ENCODE peak calls at places on chromosomes 13 and 19, in four cellular contexts. K is WERI-Rb-1, I is fibroblast of mammary gland, L is pancreas. F is an unnamed sample.
A peak's percentile ranks its signal among the peaks of the same experiment; 100 is the strongest.

GRCh38 chr13:51683537-51684050 is 99.3 kb downstream of the WDFY2 start:
- DNase-seq in K (no peak), I (no peak), L (no peak), F (no peak)

GRCh38 chr19:40744554-40745401 is 5.5 kb downstream of the ACTMAP start:
- DNase-seq in K (peak; percentile 71), I (no peak), L (no peak), F (no peak)

GRCh38 chr19:3658004-3658822 is 31.6 kb upstream of the CACTIN start:
- DNase-seq in K (peak; percentile 43), I (no peak), L (peak; percentile 76), F (no peak)

GRCh38 chr13:112619730-112620639 is 32.0 kb upstream of the TUBGCP3 start:
- DNase-seq in K (peak; percentile 5), I (peak; percentile 2), L (no peak), F (peak; percentile 25)

GRCh38 chr13:45167611-45168554 is 33.0 kb downstream of the KCTD4 start:
- DNase-seq in K (no peak), I (peak; percentile 38), L (peak; percentile 61), F (no peak)

GRCh38 chr13:46527237-46527636 is 25.7 kb upstream of the LRCH1 start:
- DNase-seq in K (no peak), I (no peak), L (no peak), F (no peak)

GRCh38 chr13:109628251-109628699 is 158.1 kb downstream of the IRS2 start:
- DNase-seq in K (no peak), I (peak; percentile 85), L (no peak), F (peak; percentile 62)

GRCh38 chr13:33490461-33491327 is 205.1 kb upstream of the STARD13 start:
- DNase-seq in K (peak; percentile 9), I (no peak), L (no peak), F (no peak)

GRCh38 chr19:51702103-51702753 is 9.1 kb downstream of the SPACA6 start:
- DNase-seq in K (no peak), I (peak; percentile 62), L (peak; percentile 91), F (peak; percentile 55)

GRCh38 chr19:6020972-6021805 is 43.2 kb upstream of the RANBP3 start:
- DNase-seq in K (no peak), I (no peak), L (peak; percentile 53), F (no peak)

GRCh38 chr19:50155520-50156109 is 7.5 kb downstream of the IZUMO2 start:
- DNase-seq in K (no peak), I (no peak), L (no peak), F (no peak)

GRCh38 chr19:2724148-2724557 is 3.0 kb upstream of the DIRAS1 start:
- DNase-seq in K (no peak), I (no peak), L (no peak), F (no peak)

GRCh38 chr19:35171730-35172129 is 17.2 kb downstream of the FXYD5 start:
- DNase-seq in K (no peak), I (no peak), L (no peak), F (no peak)

GRCh38 chr13:78339927-78340326 is 263.4 kb downstream of the POU4F1 start:
- DNase-seq in K (no peak), I (no peak), L (no peak), F (no peak)

GRCh38 chr19:28468701-28469459 is 744.1 kb downstream of the UQCRFS1 start:
- DNase-seq in K (peak; percentile 24), I (peak; percentile 57), L (peak; percentile 59), F (peak; percentile 39)

GRCh38 chr13:27423333-27423732 is 1.1 kb upstream of the GTF3A start:
- DNase-seq in K (no peak), I (no peak), L (no peak), F (no peak)

GRCh38 chr13:23510544-23510916 is 59.7 kb upstream of the TNFRSF19 start:
- DNase-seq in K (no peak), I (peak; percentile 80), L (no peak), F (no peak)

GRCh38 chr19:6271721-6272410 is 7.9 kb downstream of the MLLT1 start:
- DNase-seq in K (peak; percentile 46), I (peak; percentile 67), L (peak; percentile 83), F (peak; percentile 51)

GRCh38 chr19:18562086-18562485 is 4.4 kb downstream of the KXD1 start:
- DNase-seq in K (no peak), I (peak; percentile 44), L (no peak), F (no peak)

GRCh38 chr13:55664178-55664577 is 1476.5 kb upstream of the PRR20A start:
- DNase-seq in K (no peak), I (no peak), L (no peak), F (no peak)

GRCh38 chr13:55560331-55560730 is 1580.4 kb upstream of the PRR20A start:
- DNase-seq in K (no peak), I (no peak), L (no peak), F (no peak)

GRCh38 chr19:3443840-3444694 is 36.3 kb downstream of the SMIM24 start:
- DNase-seq in K (no peak), I (peak; percentile 44), L (no peak), F (peak; percentile 62)

GRCh38 chr19:2014081-2014693 is 1.3 kb downstream of the BTBD2 start:
- DNase-seq in K (no peak), I (no peak), L (no peak), F (no peak)

GRCh38 chr13:51643882-51644281 is 59.6 kb downstream of the WDFY2 start:
- DNase-seq in K (no peak), I (peak; percentile 95), L (no peak), F (peak; percentile 94)

GRCh38 chr19:50204811-50205675 is 1.6 kb downstream of the MYH14 start:
- DNase-seq in K (no peak), I (no peak), L (peak; percentile 93), F (no peak)

GRCh38 chr19:4097501-4097900 is 26.4 kb downstream of the MAP2K2 start:
- DNase-seq in K (no peak), I (no peak), L (no peak), F (no peak)

GRCh38 chr13:107329991-107330390 is 762.1 kb upstream of the ARGLU1 start:
- DNase-seq in K (no peak), I (no peak), L (no peak), F (peak; percentile 61)

GRCh38 chr13:113297370-113297871 is 382 bp downstream of the LAMP1 start:
- DNase-seq in K (peak; percentile 58), I (peak; percentile 11), L (no peak), F (peak; percentile 4)

GRCh38 chr13:55244991-55245644 is 1895.6 kb upstream of the PRR20A start:
- DNase-seq in K (peak; percentile 9), I (peak; percentile 0), L (no peak), F (no peak)

GRCh38 chr13:50389726-50390125 is 374.5 kb downstream of the KCNRG start:
- DNase-seq in K (peak; percentile 56), I (no peak), L (no peak), F (no peak)

GRCh38 chr19:41746593-41747227 is 8.6 kb upstream of the CEACAM6 start:
- DNase-seq in K (peak; percentile 66), I (peak; percentile 57), L (peak; percentile 62), F (peak; percentile 36)

GRCh38 chr19:47716270-47716937 is 3.2 kb downstream of the EHD2 start:
- DNase-seq in K (no peak), I (no peak), L (no peak), F (no peak)
- H3K4me3 ChIP-seq in K (no peak overlapping the region), I (no peak overlapping the region), L (no peak overlapping the region), F (no peak overlapping the region)

GRCh38 chr19:10587839-10588150 is 683 bp upstream of the AP1M2 start:
- DNase-seq in K (no peak), I (no peak), L (no peak), F (no peak)

GRCh38 chr19:10593148-10593547 is 6.0 kb upstream of the AP1M2 start:
- DNase-seq in K (no peak), I (no peak), L (no peak), F (no peak)

GRCh38 chr19:10586396-10586795 is 716 bp downstream of the AP1M2 start:
- DNase-seq in K (no peak), I (no peak), L (no peak), F (no peak)

GRCh38 chr19:10583021-10583776 is 3.9 kb downstream of the AP1M2 start:
- DNase-seq in K (no peak), I (peak; percentile 12), L (no peak), F (no peak)

GRCh38 chr19:10587022-10587838 is at the start of gene AP1M2:
- DNase-seq in K (no peak), I (no peak), L (peak; percentile 78), F (no peak)
- H3K4me3 ChIP-seq in K (no peak within 1 kb of the TSS), I (no peak within 1 kb of the TSS), L (peak within 1 kb of the TSS; percentile 58), F (no peak within 1 kb of the TSS)

GRCh38 chr19:798415-799075 is 1.3 kb downstream of the PTBP1 start:
- DNase-seq in K (no peak), I (no peak), L (peak; percentile 77), F (no peak)

GRCh38 chr19:797528-798414 is 519 bp downstream of the PTBP1 start:
- DNase-seq in K (peak; percentile 86), I (peak; percentile 85), L (peak; percentile 96), F (peak; percentile 87)

GRCh38 chr19:795691-796581 is 1.3 kb upstream of the PTBP1 start:
- DNase-seq in K (no peak), I (no peak), L (no peak), F (no peak)

GRCh38 chr19:794989-795658 is 2.1 kb upstream of the PTBP1 start:
- DNase-seq in K (no peak), I (no peak), L (peak; percentile 72), F (no peak)

GRCh38 chr19:796692-797527 is at the start of gene PTBP1:
- DNase-seq in K (peak; percentile 100), I (peak; percentile 100), L (peak; percentile 97), F (peak; percentile 100)
- H3K4me3 ChIP-seq in K (peak within 1 kb of the TSS; percentile 63), I (peak within 1 kb of the TSS; percentile 88), L (peak within 1 kb of the TSS; percentile 92), F (peak within 1 kb of the TSS; percentile 88)

GRCh38 chr13:75533866-75534265 is 3.8 kb downstream of the COMMD6 start:
- DNase-seq in K (no peak), I (no peak), L (no peak), F (no peak)
- H3K4me3 ChIP-seq in K (no peak overlapping the region), I (no peak overlapping the region), L (no peak overlapping the region), F (no peak overlapping the region)

DNA sequence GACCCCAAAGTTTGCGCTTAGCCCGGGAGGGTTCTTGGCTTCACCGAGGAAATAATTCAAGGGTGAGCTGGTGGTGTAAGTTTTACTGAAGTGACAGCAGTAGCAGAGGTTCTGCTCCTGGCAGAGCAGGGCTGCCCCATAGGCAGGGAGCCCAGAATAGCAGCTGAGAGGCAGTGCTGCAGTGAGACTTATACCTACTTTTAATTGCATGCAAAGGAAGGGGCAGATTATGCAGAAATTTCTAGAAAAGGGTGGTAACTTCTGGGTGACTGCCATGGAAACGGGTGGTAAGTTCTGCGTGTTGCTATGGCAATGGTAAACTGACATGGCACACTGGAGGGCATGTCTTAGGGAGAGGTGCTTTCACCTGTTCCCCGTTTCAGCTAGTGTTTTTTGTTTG is 17.5 kb upstream of the CAMSAP3 start:
- DNase-seq in K (no peak), I (no peak), L (no peak), F (no peak)
- H3K4me3 ChIP-seq in K (no peak overlapping the region), I (no peak overlapping the region), L (no peak overlapping the region), F (no peak overlapping the region)

DNA sequence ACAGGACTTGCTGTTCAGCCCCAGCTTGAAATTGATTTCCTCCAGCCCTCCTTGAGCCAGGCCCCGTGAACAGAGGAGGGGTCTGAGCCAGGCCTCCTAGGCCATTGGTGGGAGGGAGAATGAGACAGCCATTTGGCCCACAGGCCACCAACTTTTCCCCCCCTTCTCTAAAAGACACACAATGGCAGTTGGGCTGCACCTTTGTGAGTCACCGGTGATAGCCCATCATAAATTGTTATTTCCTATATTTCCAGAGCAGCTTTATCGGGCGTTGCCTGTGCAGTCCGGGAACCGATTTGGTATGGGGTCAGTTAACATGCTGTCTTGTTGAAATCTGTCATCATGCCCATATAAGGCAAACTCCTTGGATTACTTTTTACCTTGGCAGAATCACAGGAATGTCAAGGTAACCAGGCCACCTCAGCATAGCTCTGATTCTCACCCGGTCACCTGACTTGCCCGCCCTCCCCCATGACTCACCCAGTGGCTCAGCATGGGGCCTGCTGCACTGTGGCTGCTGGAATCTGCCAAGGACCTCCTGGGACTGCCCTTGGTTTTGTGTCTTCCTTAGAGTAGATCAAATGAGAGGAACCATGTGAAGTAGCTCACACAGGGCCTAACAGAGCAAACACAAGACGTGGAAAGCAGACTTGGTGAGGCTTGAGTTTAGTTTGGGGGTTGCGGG is 36.1 kb downstream of the ACTN4 start:
- DNase-seq in K (peak; percentile 51), I (peak; percentile 90), L (peak; percentile 83), F (peak; percentile 97)
- H3K4me3 ChIP-seq in K (no peak overlapping the region), I (peak overlapping the region; percentile 3), L (no peak overlapping the region), F (no peak overlapping the region)